ENCODE peak calls at places on chromosomes 11 and 22, in six cellular contexts. C is ovary, Q is nephron progenitor cell, G is BJ, X is neural progenitor cell, U is tibial nerve. D is an unnamed sample.
A peak's percentile ranks its signal among the peaks of the same experiment; 100 is the strongest.

GRCh38 chr11:124872741-124873140 is 7.5 kb downstream of the ROBO3 start:
- DNase-seq in C (peak; percentile 10), X (peak; percentile 53), G (no peak), Q (no peak), U (no peak), D (no peak)

GRCh38 chr22:26558246-26558895 is 31.6 kb downstream of the TPST2 start:
- DNase-seq in G (no peak), C (no peak), U (no peak), X (no peak), Q (no peak), D (no peak)

GRCh38 chr22:19394274-19395050 is 37.1 kb downstream of the HIRA start:
- DNase-seq in Q (no peak), C (no peak), U (no peak), G (no peak), X (no peak), D (no peak)

GRCh38 chr11:94449437-94449836 is 44.2 kb downstream of the MRE11 start:
- DNase-seq in Q (no peak), X (no peak), C (no peak), U (no peak), G (peak; percentile 26), D (no peak)

GRCh38 chr11:102494216-102494615 is 36.3 kb downstream of the MMP7 start:
- DNase-seq in X (no peak), Q (no peak), G (no peak), C (no peak), U (no peak), D (peak; percentile 65)

GRCh38 chr11:123180574-123180973 is 14.5 kb downstream of the CLMP start:
- DNase-seq in X (no peak), C (no peak), U (no peak), G (no peak), Q (no peak), D (no peak)

GRCh38 chr11:121608545-121609098 is 155.9 kb upstream of the SORL1-AS1 start:
- DNase-seq in C (no peak), X (no peak), U (no peak), G (no peak), Q (no peak), D (no peak)

GRCh38 chr11:130133716-130134115 is 25.9 kb upstream of the ST14 start:
- DNase-seq in C (no peak), U (no peak), G (no peak), X (no peak), Q (no peak), D (no peak)

GRCh38 chr22:32725369-32725988 is 76.0 kb upstream of the TIMP3 start:
- DNase-seq in Q (no peak), X (no peak), C (no peak), G (no peak), U (no peak), D (no peak)

GRCh38 chr22:20771918-20772625 is 1.8 kb upstream of the SERPIND1 start:
- DNase-seq in Q (peak; percentile 10), U (no peak), X (peak; percentile 46), C (no peak), G (no peak), D (no peak)

GRCh38 chr22:36577019-36577418 is 48.1 kb upstream of the EIF3D start:
- DNase-seq in C (no peak), Q (no peak), X (no peak), U (no peak), G (peak; percentile 88), D (no peak)

GRCh38 chr22:25489947-25490346 is 74.5 kb upstream of the GRK3 start:
- DNase-seq in Q (no peak), G (no peak), X (no peak), U (no peak), C (no peak), D (no peak)

GRCh38 chr11:48064306-48064705 is 83.9 kb downstream of the PTPRJ start:
- DNase-seq in G (peak; percentile 46), X (no peak), C (no peak), U (no peak), Q (no peak), D (peak; percentile 28)

GRCh38 chr11:114397349-114397982 is 2.8 kb downstream of the C11orf71 start:
- DNase-seq in U (no peak), X (no peak), G (no peak), C (no peak), Q (no peak), D (no peak)

GRCh38 chr11:120995184-120995583 is 28.7 kb upstream of the TBCEL start:
- DNase-seq in X (no peak), C (no peak), U (no peak), Q (no peak), G (no peak), D (no peak)

GRCh38 chr11:2693271-2693833 is 6.4 kb downstream of the KCNQ1OT1 start:
- DNase-seq in C (no peak), Q (no peak), X (peak; percentile 85), G (no peak), U (no peak), D (no peak)

GRCh38 chr11:60987577-60988277 is 16.2 kb downstream of the CD6 start:
- DNase-seq in X (no peak), Q (no peak), C (no peak), G (no peak), U (no peak), D (no peak)

GRCh38 chr11:129701706-129702105 is 113.9 kb upstream of the TMEM45B start:
- DNase-seq in U (no peak), Q (no peak), G (no peak), X (no peak), C (no peak), D (no peak)

GRCh38 chr11:725624-726202 is 19.7 kb downstream of the EPS8L2 start:
- DNase-seq in X (peak; percentile 52), U (no peak), Q (no peak), G (no peak), C (no peak), D (no peak)

GRCh38 chr11:24234822-24235508 is 261.9 kb upstream of the LUZP2 start:
- DNase-seq in C (no peak), Q (no peak), G (no peak), U (no peak), X (peak; percentile 53), D (peak; percentile 61)

GRCh38 chr22:21624120-21624879 is 5.5 kb downstream of the YDJC start:
- DNase-seq in U (no peak), C (no peak), Q (peak; percentile 65), X (peak; percentile 76), G (no peak), D (no peak)

GRCh38 chr22:46220921-46221320 is 29.2 kb downstream of the CDPF1 start:
- DNase-seq in U (no peak), C (no peak), Q (no peak), G (no peak), X (no peak), D (no peak)
- TF ChIP-seq CTCF in U (no peak), C (no peak), Q (no peak), G (no peak), X (no peak), D (no peak)

GRCh38 chr11:15071556-15072255 is 1.7 kb upstream of the CALCB start:
- DNase-seq in C (no peak), G (no peak), X (no peak), U (no peak), Q (no peak), D (no peak)

GRCh38 chr11:15072551-15073143 is 746 bp upstream of the CALCB start:
- DNase-seq in Q (no peak), C (no peak), X (no peak), G (no peak), U (no peak), D (no peak)

GRCh38 chr11:15075162-15075526 is 1.8 kb downstream of the CALCB start:
- DNase-seq in G (no peak), C (no peak), Q (no peak), U (no peak), X (no peak), D (no peak)

GRCh38 chr11:15073361-15074205 is at the start of gene CALCB:
- DNase-seq in G (no peak), U (no peak), X (peak; percentile 75), Q (peak; percentile 4), C (no peak), D (no peak)

DNA sequence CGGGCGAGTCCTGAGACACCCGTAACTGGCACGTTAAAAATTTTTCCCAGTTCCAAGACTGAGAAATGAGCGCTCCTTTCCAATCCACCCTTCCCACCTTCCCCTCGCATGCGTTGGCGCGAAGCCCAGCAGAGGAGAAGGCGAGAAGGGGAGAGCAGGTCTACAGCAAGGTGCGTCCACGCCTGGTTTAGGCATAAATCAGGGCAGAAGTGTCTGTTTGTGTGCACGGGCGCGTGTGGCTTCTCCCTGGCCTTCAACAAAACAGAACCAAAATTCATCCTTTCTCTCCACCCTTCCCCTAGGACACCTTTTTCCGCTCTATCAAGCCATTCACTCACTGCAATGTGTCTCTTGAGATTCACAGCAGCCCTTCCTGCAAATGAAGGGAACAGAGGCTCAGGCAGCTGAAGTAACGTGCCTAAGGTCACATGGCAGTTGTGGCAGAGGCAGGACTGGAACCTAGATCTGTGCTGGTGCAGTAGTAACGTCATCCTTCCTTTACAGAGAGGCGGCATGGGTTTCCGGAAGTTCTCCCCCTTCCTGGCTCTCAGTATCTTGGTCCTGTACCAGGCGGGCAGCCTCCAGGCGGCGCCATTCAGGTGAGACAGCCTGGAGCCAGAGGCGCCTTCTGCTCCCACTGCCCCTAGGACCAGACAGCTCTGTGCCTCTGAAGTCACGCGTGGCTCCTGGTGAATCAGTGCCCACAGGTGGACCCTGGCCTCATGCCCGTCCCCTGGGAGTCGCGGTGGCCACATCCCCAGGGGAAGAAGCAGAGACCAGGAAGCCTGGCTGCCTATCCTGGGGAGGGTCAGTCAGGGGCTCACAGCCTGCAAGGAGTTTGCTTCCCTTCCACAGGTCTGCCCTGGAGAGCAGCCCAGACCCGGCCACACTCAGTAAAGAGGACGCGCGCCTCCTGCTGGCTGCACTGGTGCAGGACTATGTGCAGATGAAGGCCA is 1.1 kb downstream of the CALCB start:
- DNase-seq in Q (peak; percentile 93), U (peak; percentile 81), C (no peak), G (no peak), X (peak; percentile 95), D (peak; percentile 34)
- TF ChIP-seq CTCF in Q (peak; percentile 88), U (peak; percentile 48), C (no peak), G (peak; percentile 77), X (peak; percentile 68), D (peak; percentile 91)

GRCh38 chr11:62545437-62546243 is 966 bp downstream of the AHNAK start:
- DNase-seq in G (peak; percentile 52), X (peak; percentile 87), C (peak; percentile 96), Q (peak; percentile 80), U (peak; percentile 93), D (peak; percentile 76)
- TF ChIP-seq CTCF in G (peak; percentile 10), X (peak; percentile 12), C (peak; percentile 6), Q (no peak), U (peak; percentile 14), D (peak; percentile 25)

DNA sequence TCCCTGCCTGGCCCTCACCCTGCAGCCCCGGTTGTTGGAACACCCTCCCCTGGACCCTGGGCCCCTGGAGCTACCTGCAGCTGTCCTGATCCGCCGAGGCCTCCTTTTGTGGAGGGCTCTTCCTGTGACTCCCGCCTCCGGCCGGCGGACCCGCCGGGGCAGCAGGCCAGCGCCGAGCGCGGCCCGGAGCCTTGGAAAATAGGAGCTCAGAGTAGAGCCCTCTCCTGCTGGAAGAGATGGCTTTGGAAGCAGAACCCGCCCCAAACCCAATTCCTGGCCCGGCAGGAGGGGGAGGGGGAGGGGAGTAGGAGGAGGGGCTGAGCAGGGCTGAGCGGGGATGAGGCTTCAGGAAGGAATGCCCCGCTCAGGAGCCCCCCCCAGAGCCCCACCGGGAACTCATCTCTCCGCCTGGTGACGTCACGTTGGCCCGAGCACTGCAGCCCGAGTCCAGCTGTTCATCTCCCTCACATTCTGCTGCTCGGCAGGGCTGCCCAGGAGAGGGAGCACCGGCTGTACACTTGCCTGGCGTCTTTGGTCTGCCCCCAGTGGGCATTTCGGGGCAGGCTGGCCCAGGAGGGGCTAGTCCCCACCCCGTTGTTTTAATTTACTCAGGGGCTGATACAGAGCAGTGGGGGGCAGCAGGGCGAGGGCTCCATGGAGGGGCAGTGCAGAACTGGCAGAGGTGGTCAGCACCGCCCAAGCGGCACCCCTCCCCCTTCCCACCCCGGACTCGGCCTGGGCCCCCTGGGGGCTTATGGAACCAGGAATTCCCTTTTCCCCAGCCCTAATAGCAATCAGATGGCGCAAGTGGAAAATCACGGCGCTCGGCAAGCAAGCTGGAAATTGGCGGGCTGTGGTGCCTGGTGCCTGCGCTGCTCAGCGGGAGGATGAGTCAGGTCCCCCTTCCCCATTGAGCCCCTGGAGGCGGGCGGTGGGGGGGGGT is at the start of gene MRGPRF:
- DNase-seq in C (peak; percentile 97), U (peak; percentile 93), X (peak; percentile 70), G (peak; percentile 58), Q (peak; percentile 33), D (no peak)
- TF ChIP-seq CTCF in C (peak; percentile 58), U (peak; percentile 85), X (peak; percentile 53), G (peak; percentile 83), Q (peak; percentile 20), D (peak; percentile 55)